ENCODE peak calls at places on chromosome 11, in five cellular contexts. One of them, this sample, is unnamed.

GRCh38 chr11:73252577-73253191 is 19.5 kb upstream of the P2RY6 start:
- DNase-seq in H1: no peak
- DNase-seq in tibial nerve: no peak
- DNase-seq in body of pancreas: no peak
- DNase-seq in mammary epithelial cell: no peak
- DNase-seq in this sample: no peak

GRCh38 chr11:58394195-58394594 is 12.5 kb downstream of the OR5B3 start:
- DNase-seq in H1: no peak
- DNase-seq in tibial nerve: no peak
- DNase-seq in body of pancreas: no peak
- DNase-seq in mammary epithelial cell: peak; percentile 73
- DNase-seq in this sample: no peak

GRCh38 chr11:16779436-16779835 is 41.0 kb downstream of the C11orf58 start:
- DNase-seq in H1: no peak
- DNase-seq in tibial nerve: no peak
- DNase-seq in body of pancreas: no peak
- DNase-seq in mammary epithelial cell: no peak
- DNase-seq in this sample: no peak

GRCh38 chr11:10233581-10233980 is 60.4 kb downstream of the SBF2 start:
- DNase-seq in H1: no peak
- DNase-seq in tibial nerve: no peak
- DNase-seq in body of pancreas: no peak
- DNase-seq in mammary epithelial cell: peak; percentile 83
- DNase-seq in this sample: no peak

GRCh38 chr11:36375348-36376314 is 79.5 kb downstream of the PRR5L start:
- DNase-seq in H1: no peak
- DNase-seq in tibial nerve: no peak
- DNase-seq in body of pancreas: no peak
- DNase-seq in mammary epithelial cell: no peak
- DNase-seq in this sample: no peak

GRCh38 chr11:103339485-103339857 is 230.2 kb downstream of the DYNC2H1 start:
- DNase-seq in H1: no peak
- DNase-seq in tibial nerve: no peak
- DNase-seq in body of pancreas: no peak
- DNase-seq in mammary epithelial cell: no peak
- DNase-seq in this sample: no peak

GRCh38 chr11:92131289-92131890 is 93.2 kb upstream of the FAT3 start:
- DNase-seq in H1: no peak
- DNase-seq in tibial nerve: no peak
- DNase-seq in body of pancreas: no peak
- DNase-seq in mammary epithelial cell: peak; percentile 91
- DNase-seq in this sample: no peak

GRCh38 chr11:83599066-83599465 is 312.9 kb upstream of the CCDC90B start:
- DNase-seq in H1: no peak
- DNase-seq in tibial nerve: no peak
- DNase-seq in body of pancreas: no peak
- DNase-seq in mammary epithelial cell: no peak
- DNase-seq in this sample: no peak

GRCh38 chr11:127492025-127492424 is 491.5 kb upstream of the KIRREL3 start:
- DNase-seq in H1: no peak
- DNase-seq in tibial nerve: no peak
- DNase-seq in body of pancreas: no peak
- DNase-seq in mammary epithelial cell: no peak
- DNase-seq in this sample: no peak

GRCh38 chr11:125569913-125570621 is 790 bp downstream of the EI24 start:
- DNase-seq in H1: no peak
- DNase-seq in tibial nerve: no peak
- DNase-seq in body of pancreas: peak; percentile 65
- DNase-seq in mammary epithelial cell: peak; percentile 44
- DNase-seq in this sample: no peak

GRCh38 chr11:117856892-117857291 is 19.6 kb downstream of the FXYD6 start:
- DNase-seq in H1: no peak
- DNase-seq in tibial nerve: no peak
- DNase-seq in body of pancreas: no peak
- DNase-seq in mammary epithelial cell: no peak
- DNase-seq in this sample: no peak

GRCh38 chr11:125293596-125293995 is 129.0 kb downstream of the PKNOX2 start:
- DNase-seq in H1: no peak
- DNase-seq in tibial nerve: no peak
- DNase-seq in body of pancreas: no peak
- DNase-seq in mammary epithelial cell: no peak
- DNase-seq in this sample: no peak

GRCh38 chr11:64996710-64997380 is at the start of gene BATF2:
- DNase-seq in H1: peak; percentile 49
- DNase-seq in tibial nerve: peak; percentile 25
- DNase-seq in body of pancreas: peak; percentile 89
- DNase-seq in mammary epithelial cell: peak; percentile 60
- DNase-seq in this sample: peak; percentile 82

GRCh38 chr11:88475991-88476418 is 138.5 kb upstream of the CTSC start:
- DNase-seq in H1: no peak
- DNase-seq in tibial nerve: no peak
- DNase-seq in body of pancreas: no peak
- DNase-seq in mammary epithelial cell: no peak
- DNase-seq in this sample: no peak

GRCh38 chr11:70339066-70339465 is 59.3 kb upstream of the CTTN start:
- DNase-seq in H1: no peak
- DNase-seq in tibial nerve: no peak
- DNase-seq in body of pancreas: no peak
- DNase-seq in mammary epithelial cell: no peak
- DNase-seq in this sample: no peak

GRCh38 chr11:81495699-81496292 is 1237.9 kb downstream of the FAM181B start:
- DNase-seq in H1: no peak
- DNase-seq in tibial nerve: no peak
- DNase-seq in body of pancreas: no peak
- DNase-seq in mammary epithelial cell: no peak
- DNase-seq in this sample: no peak

GRCh38 chr11:16607675-16608644 is 130.5 kb upstream of the C11orf58 start:
- DNase-seq in H1: no peak
- DNase-seq in tibial nerve: peak; percentile 70
- DNase-seq in body of pancreas: peak; percentile 63
- DNase-seq in mammary epithelial cell: peak; percentile 88
- DNase-seq in this sample: peak; percentile 50

GRCh38 chr11:71451596-71452353 is 1.2 kb upstream of the NADSYN1 start:
- DNase-seq in H1: peak; percentile 38
- DNase-seq in tibial nerve: no peak
- DNase-seq in body of pancreas: peak; percentile 33
- DNase-seq in mammary epithelial cell: no peak
- DNase-seq in this sample: no peak

GRCh38 chr11:10397226-10397987 is 57.7 kb upstream of the AMPD3 start:
- DNase-seq in H1: no peak
- DNase-seq in tibial nerve: no peak
- DNase-seq in body of pancreas: no peak
- DNase-seq in mammary epithelial cell: no peak
- DNase-seq in this sample: no peak

GRCh38 chr11:115670538-115671200 is 166.5 kb upstream of the CADM1 start:
- DNase-seq in H1: no peak
- DNase-seq in tibial nerve: no peak
- DNase-seq in body of pancreas: no peak
- DNase-seq in mammary epithelial cell: no peak
- DNase-seq in this sample: no peak

GRCh38 chr11:7651140-7651551 is 22.2 kb downstream of the CYB5R2 start:
- DNase-seq in H1: no peak
- DNase-seq in tibial nerve: no peak
- DNase-seq in body of pancreas: no peak
- DNase-seq in mammary epithelial cell: no peak
- DNase-seq in this sample: no peak

GRCh38 chr11:73376168-73376802 is at the start of gene RELT:
- DNase-seq in H1: peak; percentile 71
- DNase-seq in tibial nerve: peak; percentile 63
- DNase-seq in body of pancreas: peak; percentile 88
- DNase-seq in mammary epithelial cell: peak; percentile 90
- DNase-seq in this sample: peak; percentile 87

GRCh38 chr11:109547356-109548027 is 125.5 kb downstream of the C11orf87 start:
- DNase-seq in H1: no peak
- DNase-seq in tibial nerve: no peak
- DNase-seq in body of pancreas: no peak
- DNase-seq in mammary epithelial cell: peak; percentile 42
- DNase-seq in this sample: no peak

GRCh38 chr11:66459138-66459778 is 7.4 kb upstream of the PELI3 start:
- DNase-seq in H1: no peak
- DNase-seq in tibial nerve: no peak
- DNase-seq in body of pancreas: no peak
- DNase-seq in mammary epithelial cell: no peak
- DNase-seq in this sample: no peak

GRCh38 chr11:58926251-58926650 is 13.0 kb upstream of the GLYATL1 start:
- DNase-seq in H1: no peak
- DNase-seq in tibial nerve: no peak
- DNase-seq in body of pancreas: no peak
- DNase-seq in mammary epithelial cell: no peak
- DNase-seq in this sample: no peak

GRCh38 chr11:88284306-88285057 is 53.1 kb downstream of the CTSC start:
- DNase-seq in H1: no peak
- DNase-seq in tibial nerve: no peak
- DNase-seq in body of pancreas: no peak
- DNase-seq in mammary epithelial cell: no peak
- DNase-seq in this sample: no peak

GRCh38 chr11:128806496-128807261 is 60.4 kb downstream of the KCNJ1 start:
- DNase-seq in H1: no peak
- DNase-seq in tibial nerve: no peak
- DNase-seq in body of pancreas: no peak
- DNase-seq in mammary epithelial cell: no peak
- DNase-seq in this sample: no peak

GRCh38 chr11:47254381-47254780 is 3.4 kb upstream of the NR1H3 start:
- DNase-seq in H1: no peak
- DNase-seq in tibial nerve: peak; percentile 50
- DNase-seq in body of pancreas: no peak
- DNase-seq in mammary epithelial cell: no peak
- DNase-seq in this sample: no peak

GRCh38 chr11:3107608-3108182 is 50.5 kb upstream of the CARS1 start:
- DNase-seq in H1: no peak
- DNase-seq in tibial nerve: no peak
- DNase-seq in body of pancreas: peak; percentile 9
- DNase-seq in mammary epithelial cell: no peak
- DNase-seq in this sample: no peak

GRCh38 chr11:94449437-94449836 is 44.2 kb downstream of the MRE11 start:
- DNase-seq in H1: no peak
- DNase-seq in tibial nerve: no peak
- DNase-seq in body of pancreas: no peak
- DNase-seq in mammary epithelial cell: peak; percentile 94
- DNase-seq in this sample: no peak

GRCh38 chr11:2093575-2094353 is 45.4 kb downstream of the IGF2 start:
- DNase-seq in H1: no peak
- DNase-seq in tibial nerve: no peak
- DNase-seq in body of pancreas: peak; percentile 33
- DNase-seq in mammary epithelial cell: peak; percentile 72
- DNase-seq in this sample: no peak

GRCh38 chr11:76836613-76837291 is 24.0 kb upstream of the ACER3 start:
- DNase-seq in H1: no peak
- DNase-seq in tibial nerve: no peak
- DNase-seq in body of pancreas: no peak
- DNase-seq in mammary epithelial cell: no peak
- DNase-seq in this sample: no peak

DNA sequence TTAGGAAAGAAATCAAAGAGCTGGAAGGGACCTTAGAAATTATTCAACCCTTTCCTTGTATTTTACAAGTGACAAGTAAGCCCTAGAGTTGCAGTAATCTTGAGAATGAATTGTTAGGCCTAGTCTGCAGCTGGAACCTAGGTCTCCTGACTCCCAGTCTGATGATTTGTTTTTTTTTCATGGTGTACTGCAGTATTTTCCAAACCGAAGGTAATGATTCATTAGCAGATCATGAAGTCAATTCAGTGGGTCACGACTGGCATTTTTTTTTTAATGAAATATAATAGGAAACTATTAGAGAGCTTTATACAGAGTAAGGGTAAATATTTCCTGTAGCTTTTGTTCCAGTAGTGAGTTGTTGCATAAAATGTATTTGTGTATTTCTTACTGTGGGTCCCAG is 42.8 kb downstream of the EXT2 start:
- DNase-seq in H1: no peak
- DNase-seq in tibial nerve: no peak
- DNase-seq in body of pancreas: no peak
- DNase-seq in mammary epithelial cell: no peak
- DNase-seq in this sample: no peak
- H3K4me1 ChIP-seq in H1: no peaks in the 10 kb centered on the region
- H3K4me1 ChIP-seq in tibial nerve: no peaks in the 10 kb centered on the region
- H3K4me1 ChIP-seq in body of pancreas: peaks cover 4% of the 10 kb centered on the region
- H3K4me1 ChIP-seq in mammary epithelial cell: peaks cover 4% of the 10 kb centered on the region
- H3K4me1 ChIP-seq in this sample: peaks cover 13% of the 10 kb centered on the region

DNA sequence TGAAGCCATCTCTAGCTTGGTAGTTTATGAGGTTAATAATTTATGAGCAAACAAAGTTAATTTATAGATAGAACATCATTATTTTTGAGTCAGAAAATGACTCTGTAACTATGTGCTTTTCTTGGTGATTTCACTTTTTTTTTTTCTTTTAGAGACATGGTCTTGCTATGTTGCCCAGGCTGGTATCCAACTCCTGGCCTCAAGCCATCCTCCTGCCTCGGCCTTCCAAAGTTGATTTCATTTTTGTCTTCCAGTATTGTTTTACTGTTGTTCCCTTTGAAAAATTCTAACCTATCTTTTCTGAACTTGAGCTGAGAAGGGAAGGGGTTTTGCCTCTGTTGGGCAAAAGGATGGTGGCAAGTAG is 706 bp upstream of the CXCR5 start:
- DNase-seq in H1: no peak
- DNase-seq in tibial nerve: no peak
- DNase-seq in body of pancreas: no peak
- DNase-seq in mammary epithelial cell: no peak
- DNase-seq in this sample: no peak
- H3K4me1 ChIP-seq in H1: peaks cover 3% of the 10 kb centered on the region
- H3K4me1 ChIP-seq in tibial nerve: no peaks in the 10 kb centered on the region
- H3K4me1 ChIP-seq in body of pancreas: peaks cover 15% of the 10 kb centered on the region
- H3K4me1 ChIP-seq in mammary epithelial cell: peaks cover 7% of the 10 kb centered on the region
- H3K4me1 ChIP-seq in this sample: peaks cover under 1% of the 10 kb centered on the region

DNA sequence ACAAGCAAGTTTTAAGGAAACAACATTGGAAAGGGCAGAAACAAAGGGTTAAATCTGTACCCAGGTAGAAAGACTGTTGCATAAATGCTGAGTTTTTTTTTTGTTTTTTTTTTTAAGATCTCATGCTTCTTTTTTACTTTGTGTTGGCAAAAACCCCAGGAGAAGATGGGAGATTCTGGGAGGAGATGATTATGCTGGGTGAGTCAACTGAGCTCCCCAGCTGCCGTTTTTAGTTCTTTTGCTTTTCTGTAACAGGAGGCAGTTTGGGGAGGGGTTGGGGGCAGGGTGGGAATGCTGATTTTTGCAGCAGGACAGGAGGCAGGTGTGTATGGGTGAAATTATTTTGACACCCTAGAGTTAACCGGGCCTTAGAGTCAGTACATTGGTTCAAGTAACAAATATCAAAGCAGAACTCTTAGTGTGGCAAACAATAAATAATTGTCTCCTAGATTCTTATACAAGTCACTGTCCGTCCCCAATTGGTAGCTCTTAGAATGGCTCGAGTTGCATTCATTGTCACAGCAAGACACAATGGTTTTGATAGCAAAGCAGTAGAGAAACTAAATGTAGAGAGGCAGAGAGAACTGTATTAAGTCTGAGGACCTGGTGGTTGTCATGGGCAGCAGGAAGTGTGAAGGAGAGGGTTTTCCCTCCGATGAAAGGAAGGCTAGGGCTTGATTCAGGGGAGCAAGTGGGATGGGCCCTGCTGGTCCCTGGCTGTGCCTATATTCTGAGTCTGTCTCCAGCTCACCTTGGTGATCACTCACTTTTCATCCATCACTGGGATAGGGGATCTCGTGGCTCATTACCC is 36.7 kb downstream of the RCOR2 start:
- DNase-seq in H1: no peak
- DNase-seq in tibial nerve: no peak
- DNase-seq in body of pancreas: no peak
- DNase-seq in mammary epithelial cell: peak; percentile 48
- DNase-seq in this sample: no peak
- H3K4me1 ChIP-seq in H1: peaks cover 7% of the 10 kb centered on the region
- H3K4me1 ChIP-seq in tibial nerve: no peaks in the 10 kb centered on the region
- H3K4me1 ChIP-seq in body of pancreas: peaks cover 64% of the 10 kb centered on the region
- H3K4me1 ChIP-seq in mammary epithelial cell: peaks cover 13% of the 10 kb centered on the region
- H3K4me1 ChIP-seq in this sample: peaks cover 22% of the 10 kb centered on the region

GRCh38 chr11:33694346-33695050 is 6.1 kb downstream of the C11orf91 start:
- DNase-seq in H1: no peak
- DNase-seq in tibial nerve: no peak
- DNase-seq in body of pancreas: no peak
- DNase-seq in mammary epithelial cell: no peak
- DNase-seq in this sample: no peak
- H3K4me1 ChIP-seq in H1: peaks cover 2% of the 10 kb centered on the region
- H3K4me1 ChIP-seq in tibial nerve: no peaks in the 10 kb centered on the region
- H3K4me1 ChIP-seq in body of pancreas: peaks cover 89% of the 10 kb centered on the region
- H3K4me1 ChIP-seq in mammary epithelial cell: peaks cover 81% of the 10 kb centered on the region
- H3K4me1 ChIP-seq in this sample: peaks cover 12% of the 10 kb centered on the region